ENCODE peak calls at places on chromosome 4, in seven cellular contexts. X is SK-N-SH, Y is HepG2, U is K562, Z is HCT116, N is H1, J is GM12878. L is an unnamed sample.

GRCh38 chr4:186934841-186935443 is 211.3 kb upstream of the FAT1 start:
- DNase-seq in X (no peak), Y (no peak), U (no peak), Z (no peak), N (no peak), J (no peak), L (peak)

GRCh38 chr4:110793890-110794588 is 171.2 kb upstream of the PITX2 start:
- DNase-seq in X (no peak), Y (no peak), U (no peak), Z (no peak), N (peak), J (no peak), L (no peak)

GRCh38 chr4:99885063-99885664 is 9.1 kb downstream of the LAMTOR3 start:
- DNase-seq in X (peak), Y (peak), U (peak), Z (peak), N (no peak), J (no peak), L (no peak)

GRCh38 chr4:6918345-6918744 is 8.7 kb downstream of the TBC1D14 start:
- DNase-seq in X (no peak), Y (no peak), U (no peak), Z (no peak), N (no peak), J (no peak), L (no peak)

GRCh38 chr4:186948361-186949291 is 225.0 kb upstream of the FAT1 start:
- DNase-seq in X (peak), Y (no peak), U (no peak), Z (no peak), N (peak), J (no peak), L (peak)

GRCh38 chr4:3337357-3337732 is 44.5 kb downstream of the RGS12 start:
- DNase-seq in X (no peak), Y (no peak), U (no peak), Z (no peak), N (no peak), J (no peak), L (no peak)

GRCh38 chr4:63296773-63297172 is 1112.5 kb downstream of the TECRL start:
- DNase-seq in X (no peak), Y (peak), U (no peak), Z (no peak), N (no peak), J (no peak), L (peak)

GRCh38 chr4:45453258-45453841 is 670.5 kb downstream of the GABRG1 start:
- DNase-seq in X (peak), Y (peak), U (no peak), Z (no peak), N (no peak), J (no peak), L (peak)

GRCh38 chr4:144699565-144699964 is 53.6 kb downstream of the HHIP start:
- DNase-seq in X (no peak), Y (no peak), U (no peak), Z (no peak), N (no peak), J (no peak), L (no peak)

GRCh38 chr4:180809439-180809838 is 1433.8 kb upstream of the TENM3 start:
- DNase-seq in X (no peak), Y (no peak), U (no peak), Z (no peak), N (no peak), J (no peak), L (no peak)

GRCh38 chr4:48129307-48130014 is 4.6 kb downstream of the TXK start:
- DNase-seq in X (no peak), Y (no peak), U (peak), Z (no peak), N (no peak), J (no peak), L (peak)

GRCh38 chr4:130336585-130337217 is 1240.7 kb downstream of the C4orf33 start:
- DNase-seq in X (peak), Y (peak), U (no peak), Z (peak), N (no peak), J (no peak), L (no peak)

GRCh38 chr4:17491196-17491595 is 20.7 kb downstream of the QDPR start:
- DNase-seq in X (peak), Y (no peak), U (no peak), Z (no peak), N (no peak), J (no peak), L (no peak)

GRCh38 chr4:109359040-109359646 is 56.7 kb upstream of the COL25A1 start:
- DNase-seq in X (no peak), Y (no peak), U (no peak), Z (no peak), N (no peak), J (peak), L (no peak)

GRCh38 chr4:145937021-145937861 is 1.4 kb downstream of the ZNF827 start:
- DNase-seq in X (peak), Y (no peak), U (no peak), Z (no peak), N (peak), J (no peak), L (peak)

GRCh38 chr4:87118826-87119225 is 101.6 kb downstream of the KLHL8 start:
- DNase-seq in X (peak), Y (no peak), U (peak), Z (no peak), N (no peak), J (no peak), L (no peak)

GRCh38 chr4:139763668-139764067 is 98.0 kb downstream of the MGST2 start:
- DNase-seq in X (peak), Y (no peak), U (no peak), Z (no peak), N (no peak), J (no peak), L (no peak)

GRCh38 chr4:1578968-1579833 is 104.9 kb downstream of the FAM53A start:
- DNase-seq in X (peak), Y (no peak), U (peak), Z (peak), N (peak), J (no peak), L (peak)

GRCh38 chr4:6095023-6095817 is 77.0 kb upstream of the C4orf50 start:
- DNase-seq in X (no peak), Y (no peak), U (no peak), Z (no peak), N (no peak), J (no peak), L (peak)

GRCh38 chr4:71377561-71377960 is 38.7 kb downstream of the SLC4A4 start:
- DNase-seq in X (no peak), Y (no peak), U (no peak), Z (no peak), N (no peak), J (no peak), L (no peak)
- TF ChIP-seq JUND in X (no peak), Y (no peak), U (peak), Z (no peak), N (no peak), J (no peak), L (no peak)

DNA sequence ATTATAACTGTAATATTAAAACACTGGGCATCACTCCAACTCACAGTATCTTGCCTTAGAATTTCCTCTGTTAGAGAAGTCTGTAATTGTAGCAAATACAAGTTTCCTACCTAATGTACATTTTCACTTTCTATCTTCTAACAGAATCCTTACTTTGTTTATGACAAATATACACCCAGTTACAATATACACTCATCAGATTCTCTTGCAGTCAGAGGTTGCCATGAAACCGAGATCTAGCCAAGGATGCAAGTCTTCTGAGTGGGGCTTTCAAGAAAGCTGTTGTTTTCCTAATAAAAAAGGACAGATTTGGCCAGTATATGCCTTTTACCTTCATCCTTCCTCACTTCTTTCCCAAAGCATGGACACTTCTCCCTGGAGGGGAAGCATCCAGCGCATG is 228.9 kb downstream of the SCFD2 start:
- DNase-seq in X (no peak), Y (no peak), U (no peak), Z (no peak), N (no peak), J (no peak), L (no peak)
- TF ChIP-seq JUND in X (no peak), Y (no peak), U (no peak), Z (no peak), N (no peak), J (no peak), L (no peak)

GRCh38 chr4:184247421-184247820 is 29.7 kb upstream of the ENPP6 start:
- DNase-seq in X (no peak), Y (no peak), U (no peak), Z (no peak), N (no peak), J (no peak), L (no peak)
- TF ChIP-seq JUND in X (no peak), Y (no peak), U (no peak), Z (no peak), N (no peak), J (no peak), L (no peak)

GRCh38 chr4:183659919-183660318 is 826 bp downstream of the TRAPPC11 start:
- DNase-seq in X (peak), Y (no peak), U (peak), Z (no peak), N (no peak), J (no peak), L (no peak)
- TF ChIP-seq JUND in X (no peak), Y (no peak), U (no peak), Z (no peak), N (no peak), J (no peak), L (no peak)

GRCh38 chr4:4776335-4776734 is 83.1 kb upstream of the MSX1 start:
- DNase-seq in X (no peak), Y (no peak), U (no peak), Z (no peak), N (peak), J (no peak), L (no peak)
- TF ChIP-seq JUND in X (no peak), Y (no peak), U (no peak), Z (no peak), N (no peak), J (no peak), L (no peak)